ENCODE peak calls at places on chromosomes 6 and 20, in seven cellular contexts. D is mammary epithelial cell, M is suprapubic skin, U is heart left ventricle, X is HFF-Myc, A is left lung, J is fibroblast of the aortic adventitia. Q is an unnamed sample.

GRCh38 chr20:44496976-44497375 is 21.3 kb downstream of the TTPAL start:
- DNase-seq in D (peak; percentile 97), J (peak; percentile 66), M (no peak), U (no peak), X (no peak), A (no peak), Q (no peak)

GRCh38 chr6:128655978-128656498 is 135.6 kb upstream of the PTPRK start:
- DNase-seq in A (no peak), U (no peak), D (peak; percentile 92), J (peak; percentile 88), X (peak; percentile 67), M (no peak), Q (no peak)

GRCh38 chr6:1894954-1895353 is 285.2 kb downstream of the FOXC1 start:
- DNase-seq in X (no peak), D (peak; percentile 66), J (peak; percentile 13), U (no peak), A (no peak), M (no peak), Q (no peak)

GRCh38 chr6:37546141-37546871 is 46.6 kb upstream of the CCDC167 start:
- DNase-seq in M (no peak), A (no peak), J (no peak), X (no peak), D (no peak), U (no peak), Q (no peak)

GRCh38 chr6:146767632-146768031 is 168.9 kb downstream of the ADGB start:
- DNase-seq in M (no peak), J (no peak), D (no peak), U (no peak), A (no peak), X (no peak), Q (no peak)

GRCh38 chr6:14501240-14501639 is 383.7 kb downstream of the CD83 start:
- DNase-seq in X (no peak), U (no peak), J (no peak), D (no peak), M (no peak), A (no peak), Q (no peak)

GRCh38 chr6:25192562-25192961 is 86.6 kb upstream of the CARMIL1 start:
- DNase-seq in X (peak; percentile 74), A (no peak), M (no peak), U (no peak), J (peak; percentile 61), D (no peak), Q (no peak)

GRCh38 chr6:123022980-123023379 is 26.9 kb downstream of the CLVS2 start:
- DNase-seq in A (no peak), U (no peak), X (no peak), M (no peak), J (peak; percentile 2), D (peak; percentile 10), Q (no peak)

GRCh38 chr6:56984374-56984773 is 29.5 kb downstream of the BEND6 start:
- DNase-seq in U (no peak), D (peak; percentile 73), X (no peak), M (no peak), J (peak; percentile 53), A (no peak), Q (no peak)

GRCh38 chr6:252775-253526 is 39.3 kb upstream of the DUSP22 start:
- DNase-seq in M (no peak), A (no peak), U (no peak), X (no peak), D (no peak), J (no peak), Q (no peak)

GRCh38 chr6:150256618-150257272 is 112.1 kb upstream of the IYD start:
- DNase-seq in J (peak; percentile 78), D (peak; percentile 100), U (no peak), X (no peak), A (no peak), M (no peak), Q (no peak)

GRCh38 chr6:130239755-130240154 is 17.0 kb upstream of the SAMD3 start:
- DNase-seq in J (peak; percentile 35), M (no peak), X (no peak), U (no peak), A (no peak), D (no peak), Q (no peak)

GRCh38 chr6:31622678-31623077 is 2.2 kb downstream of the PRRC2A start:
- DNase-seq in M (no peak), A (no peak), X (no peak), D (peak; percentile 45), U (no peak), J (no peak), Q (no peak)

GRCh38 chr20:10225439-10226080 is 6.9 kb downstream of the SNAP25 start:
- DNase-seq in X (no peak), A (no peak), J (no peak), M (no peak), D (no peak), U (no peak), Q (no peak)
- TF ChIP-seq CTCF in X (peak; percentile 36), A (no peak), J (no peak), M (no peak), D (peak; percentile 14), U (no peak), Q (no peak)

GRCh38 chr6:30074331-30075093 is 1.1 kb downstream of the RNF39 start:
- DNase-seq in D (no peak), M (no peak), J (no peak), U (no peak), A (peak; percentile 79), X (no peak), Q (no peak)
- H3K4me3 ChIP-seq in D (peak overlapping the region; percentile 74), M (peak overlapping the region; percentile 65), J (no peak overlapping the region), U (peak overlapping the region; percentile 5), A (peak overlapping the region; percentile 39), X (peak overlapping the region; percentile 18), Q (no peak overlapping the region)

DNA sequence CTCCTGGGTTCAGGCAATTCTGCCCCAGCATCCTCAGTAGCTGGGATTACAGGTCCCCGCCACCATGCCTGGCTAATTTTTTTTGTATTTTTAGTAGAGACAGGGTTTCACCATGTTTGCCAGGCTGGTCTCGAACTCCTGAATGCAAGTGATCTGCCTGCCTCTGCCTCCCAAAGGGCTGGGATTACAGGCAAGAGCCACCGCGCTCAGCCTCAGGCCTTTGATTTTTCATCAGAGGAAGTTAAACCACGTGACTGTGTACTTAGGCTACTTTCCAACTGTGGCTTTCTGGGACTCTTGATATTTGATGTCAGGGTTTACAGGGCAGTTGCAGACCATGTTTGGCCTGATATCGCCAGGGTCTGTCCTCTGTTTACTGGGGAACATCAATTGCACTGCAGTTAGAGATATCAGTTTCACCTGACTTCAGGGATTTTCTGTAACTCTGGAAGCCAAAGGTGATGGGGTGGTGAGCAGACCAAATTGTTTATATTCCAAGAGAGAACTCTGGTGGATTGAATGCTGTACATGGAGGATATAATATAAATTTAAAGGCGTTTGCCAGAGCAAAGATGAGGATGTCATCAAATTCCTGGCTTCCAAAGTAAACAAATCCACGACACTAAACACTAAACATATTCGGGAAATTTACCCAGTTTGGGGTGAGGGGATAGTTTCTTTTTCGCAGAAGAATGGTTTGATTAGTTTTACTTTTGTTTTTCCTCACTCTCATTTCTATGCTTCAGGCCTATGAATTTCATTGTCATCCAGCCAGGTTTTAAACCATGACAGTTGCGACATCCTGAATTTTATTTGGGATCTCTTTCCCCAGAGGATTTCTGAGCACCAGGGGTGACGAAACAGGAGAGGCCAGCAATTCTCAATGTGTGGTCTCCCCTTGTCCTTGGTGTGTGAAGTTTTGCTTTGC is 4.2 kb downstream of the PSMF1 start:
- DNase-seq in M (no peak), A (peak; percentile 76), X (no peak), D (no peak), J (peak; percentile 49), U (peak; percentile 36), Q (peak; percentile 50)
- TF ChIP-seq CTCF in M (no peak), A (no peak), X (no peak), D (no peak), J (no peak), U (no peak), Q (no peak)

DNA sequence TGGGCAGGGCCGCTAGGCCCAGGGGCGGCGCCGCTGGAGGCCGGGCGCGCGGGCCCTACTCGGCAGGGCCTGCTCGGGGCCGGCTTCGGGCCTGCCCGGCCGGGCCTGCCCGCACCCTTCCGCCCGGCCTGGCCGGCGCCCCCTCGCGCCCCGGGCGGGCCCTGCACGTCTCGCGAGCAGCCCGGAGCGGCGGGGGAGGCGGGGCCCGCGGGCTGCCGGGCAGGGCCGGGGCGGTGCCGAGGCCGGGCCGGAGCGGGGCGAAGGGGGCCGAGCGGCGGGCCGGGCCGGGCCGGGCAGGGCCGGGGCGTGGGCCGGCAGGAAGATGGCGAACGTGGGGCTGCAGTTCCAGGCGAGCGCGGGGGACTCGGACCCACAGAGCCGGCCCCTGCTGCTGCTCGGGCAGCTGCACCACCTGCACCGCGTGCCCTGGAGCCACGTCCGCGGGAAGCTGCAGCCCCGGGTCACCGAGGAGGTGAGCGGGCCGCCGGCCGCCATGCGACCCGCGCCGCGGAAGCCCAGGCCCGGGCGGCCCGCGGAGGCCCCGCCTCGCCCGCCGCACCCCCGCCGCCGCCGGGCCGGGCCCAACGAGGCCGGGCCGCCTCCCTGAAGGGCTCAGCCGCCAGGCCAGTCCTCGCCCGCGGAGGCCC is at the start of gene NPEPL1:
- DNase-seq in X (no peak), A (peak; percentile 95), D (peak; percentile 24), J (peak; percentile 64), U (peak; percentile 78), M (no peak), Q (peak; percentile 50)
- H3K4me3 ChIP-seq in X (peak within 1 kb of the TSS; percentile 38), A (peak within 1 kb of the TSS; percentile 55), D (peak within 1 kb of the TSS; percentile 19), J (peak within 1 kb of the TSS; percentile 65), U (peak within 1 kb of the TSS; percentile 52), M (peak within 1 kb of the TSS; percentile 58), Q (peak within 1 kb of the TSS; percentile 69)

GRCh38 chr20:48350291-48350988 is 477.4 kb downstream of the PREX1 start:
- DNase-seq in A (no peak), J (no peak), X (no peak), U (no peak), M (no peak), D (no peak), Q (no peak)
- TF ChIP-seq CTCF in A (no peak), J (no peak), X (peak; percentile 40), U (no peak), M (no peak), D (no peak), Q (peak; percentile 32)

GRCh38 chr20:57460781-57461465 is 64.0 kb downstream of the CTCFL start:
- DNase-seq in J (no peak), X (no peak), M (no peak), D (no peak), A (no peak), U (no peak), Q (peak; percentile 37)

GRCh38 chr20:57458400-57459160 is 66.4 kb downstream of the CTCFL start:
- DNase-seq in D (no peak), A (no peak), J (peak; percentile 59), X (no peak), U (no peak), M (no peak), Q (no peak)

GRCh38 chr20:57459278-57459677 is 65.7 kb downstream of the CTCFL start:
- DNase-seq in X (no peak), U (no peak), J (no peak), A (no peak), M (no peak), D (no peak), Q (no peak)

GRCh38 chr20:57461726-57462125 is 63.2 kb downstream of the CTCFL start:
- DNase-seq in U (no peak), A (no peak), M (no peak), D (no peak), J (no peak), X (no peak), Q (no peak)

GRCh38 chr20:57459897-57460663 is 64.9 kb downstream of the CTCFL start:
- DNase-seq in J (no peak), D (no peak), A (no peak), U (no peak), M (no peak), X (no peak), Q (no peak)
- H3K4me3 ChIP-seq in J (no peak overlapping the region), D (no peak overlapping the region), A (no peak overlapping the region), U (no peak overlapping the region), M (no peak overlapping the region), X (no peak overlapping the region), Q (no peak overlapping the region)